ENCODE peak calls at places on chromosomes 6 and 20, in seven cellular contexts. One of them, this sample, is unnamed.

GRCh38 chr20:43917380-43917779 is 2.7 kb downstream of the TOX2 start:
- DNase-seq in cardiac muscle cell: no peak
- DNase-seq in body of pancreas: no peak
- DNase-seq in cardiac fibroblast: no peak
- DNase-seq in foreskin fibroblast: no peak
- DNase-seq in Peyer's patch: no peak
- DNase-seq in tibial nerve: no peak
- DNase-seq in this sample: no peak

GRCh38 chr6:82875573-82876185 is 190.0 kb downstream of the UBE3D start:
- DNase-seq in cardiac muscle cell: no peak
- DNase-seq in body of pancreas: no peak
- DNase-seq in cardiac fibroblast: peak
- DNase-seq in foreskin fibroblast: peak
- DNase-seq in Peyer's patch: no peak
- DNase-seq in tibial nerve: no peak
- DNase-seq in this sample: peak

GRCh38 chr6:155090166-155090565 is 95.1 kb downstream of the TIAM2 start:
- DNase-seq in cardiac muscle cell: no peak
- DNase-seq in body of pancreas: no peak
- DNase-seq in cardiac fibroblast: no peak
- DNase-seq in foreskin fibroblast: no peak
- DNase-seq in Peyer's patch: no peak
- DNase-seq in tibial nerve: no peak
- DNase-seq in this sample: no peak

GRCh38 chr6:170317718-170318117 is 11.2 kb downstream of the FAM120B start:
- DNase-seq in cardiac muscle cell: no peak
- DNase-seq in body of pancreas: no peak
- DNase-seq in cardiac fibroblast: no peak
- DNase-seq in foreskin fibroblast: no peak
- DNase-seq in Peyer's patch: no peak
- DNase-seq in tibial nerve: no peak
- DNase-seq in this sample: no peak

GRCh38 chr20:38728911-38729642 is 4.8 kb downstream of the SLC32A1 start:
- DNase-seq in cardiac muscle cell: no peak
- DNase-seq in body of pancreas: no peak
- DNase-seq in cardiac fibroblast: no peak
- DNase-seq in foreskin fibroblast: no peak
- DNase-seq in Peyer's patch: no peak
- DNase-seq in tibial nerve: no peak
- DNase-seq in this sample: no peak

GRCh38 chr6:55636406-55637102 is 57.6 kb upstream of the HMGCLL1 start:
- DNase-seq in cardiac muscle cell: no peak
- DNase-seq in body of pancreas: no peak
- DNase-seq in cardiac fibroblast: no peak
- DNase-seq in foreskin fibroblast: peak
- DNase-seq in Peyer's patch: no peak
- DNase-seq in tibial nerve: no peak
- DNase-seq in this sample: peak

GRCh38 chr6:102474041-102474807 is 1080.7 kb downstream of the GRIK2 start:
- DNase-seq in cardiac muscle cell: no peak
- DNase-seq in body of pancreas: no peak
- DNase-seq in cardiac fibroblast: no peak
- DNase-seq in foreskin fibroblast: no peak
- DNase-seq in Peyer's patch: no peak
- DNase-seq in tibial nerve: no peak
- DNase-seq in this sample: no peak

GRCh38 chr20:35539756-35540212 is 2.1 kb upstream of the ERGIC3 start:
- DNase-seq in cardiac muscle cell: peak
- DNase-seq in body of pancreas: peak
- DNase-seq in cardiac fibroblast: peak
- DNase-seq in foreskin fibroblast: no peak
- DNase-seq in Peyer's patch: peak
- DNase-seq in tibial nerve: no peak
- DNase-seq in this sample: no peak

GRCh38 chr6:133705071-133705470 is 183.8 kb upstream of the TCF21 start:
- DNase-seq in cardiac muscle cell: no peak
- DNase-seq in body of pancreas: no peak
- DNase-seq in cardiac fibroblast: peak
- DNase-seq in foreskin fibroblast: peak
- DNase-seq in Peyer's patch: no peak
- DNase-seq in tibial nerve: no peak
- DNase-seq in this sample: peak

GRCh38 chr6:115514656-115515055 is 546.0 kb downstream of the FRK start:
- DNase-seq in cardiac muscle cell: no peak
- DNase-seq in body of pancreas: no peak
- DNase-seq in cardiac fibroblast: peak
- DNase-seq in foreskin fibroblast: peak
- DNase-seq in Peyer's patch: no peak
- DNase-seq in tibial nerve: no peak
- DNase-seq in this sample: no peak

GRCh38 chr6:126307859-126308258 is 32.1 kb upstream of the CENPW start:
- DNase-seq in cardiac muscle cell: no peak
- DNase-seq in body of pancreas: no peak
- DNase-seq in cardiac fibroblast: peak
- DNase-seq in foreskin fibroblast: peak
- DNase-seq in Peyer's patch: no peak
- DNase-seq in tibial nerve: no peak
- DNase-seq in this sample: peak

GRCh38 chr20:41293269-41294037 is 24.1 kb downstream of the ZHX3 start:
- DNase-seq in cardiac muscle cell: no peak
- DNase-seq in body of pancreas: no peak
- DNase-seq in cardiac fibroblast: peak
- DNase-seq in foreskin fibroblast: peak
- DNase-seq in Peyer's patch: no peak
- DNase-seq in tibial nerve: peak
- DNase-seq in this sample: no peak

GRCh38 chr6:73854998-73855718 is 159.2 kb downstream of the CD109 start:
- DNase-seq in cardiac muscle cell: peak
- DNase-seq in body of pancreas: no peak
- DNase-seq in cardiac fibroblast: peak
- DNase-seq in foreskin fibroblast: peak
- DNase-seq in Peyer's patch: no peak
- DNase-seq in tibial nerve: no peak
- DNase-seq in this sample: peak

GRCh38 chr6:155221086-155221485 is 42.7 kb upstream of the CLDN20 start:
- DNase-seq in cardiac muscle cell: no peak
- DNase-seq in body of pancreas: no peak
- DNase-seq in cardiac fibroblast: no peak
- DNase-seq in foreskin fibroblast: no peak
- DNase-seq in Peyer's patch: no peak
- DNase-seq in tibial nerve: no peak
- DNase-seq in this sample: no peak

GRCh38 chr20:24911461-24911860 is 37.6 kb upstream of the CST7 start:
- DNase-seq in cardiac muscle cell: no peak
- DNase-seq in body of pancreas: no peak
- DNase-seq in cardiac fibroblast: no peak
- DNase-seq in foreskin fibroblast: no peak
- DNase-seq in Peyer's patch: no peak
- DNase-seq in tibial nerve: no peak
- DNase-seq in this sample: no peak

GRCh38 chr6:88855521-88856152 is 107.8 kb downstream of the RNGTT start:
- DNase-seq in cardiac muscle cell: no peak
- DNase-seq in body of pancreas: no peak
- DNase-seq in cardiac fibroblast: no peak
- DNase-seq in foreskin fibroblast: no peak
- DNase-seq in Peyer's patch: no peak
- DNase-seq in tibial nerve: no peak
- DNase-seq in this sample: no peak

GRCh38 chr6:29696147-29697129 is 15.5 kb upstream of the ZFP57 start:
- DNase-seq in cardiac muscle cell: peak
- DNase-seq in body of pancreas: no peak
- DNase-seq in cardiac fibroblast: peak
- DNase-seq in foreskin fibroblast: peak
- DNase-seq in Peyer's patch: no peak
- DNase-seq in tibial nerve: no peak
- DNase-seq in this sample: no peak

GRCh38 chr20:4081396-4081795 is 66.0 kb upstream of the RNF24 start:
- DNase-seq in cardiac muscle cell: no peak
- DNase-seq in body of pancreas: no peak
- DNase-seq in cardiac fibroblast: peak
- DNase-seq in foreskin fibroblast: no peak
- DNase-seq in Peyer's patch: no peak
- DNase-seq in tibial nerve: no peak
- DNase-seq in this sample: no peak

GRCh38 chr20:4074877-4075455 is 59.6 kb upstream of the RNF24 start:
- DNase-seq in cardiac muscle cell: no peak
- DNase-seq in body of pancreas: no peak
- DNase-seq in cardiac fibroblast: no peak
- DNase-seq in foreskin fibroblast: no peak
- DNase-seq in Peyer's patch: no peak
- DNase-seq in tibial nerve: no peak
- DNase-seq in this sample: no peak

GRCh38 chr20:4073852-4074741 is 58.7 kb upstream of the RNF24 start:
- DNase-seq in cardiac muscle cell: no peak
- DNase-seq in body of pancreas: no peak
- DNase-seq in cardiac fibroblast: no peak
- DNase-seq in foreskin fibroblast: no peak
- DNase-seq in Peyer's patch: no peak
- DNase-seq in tibial nerve: no peak
- DNase-seq in this sample: no peak

GRCh38 chr20:4076033-4076432 is 60.7 kb upstream of the RNF24 start:
- DNase-seq in cardiac muscle cell: no peak
- DNase-seq in body of pancreas: no peak
- DNase-seq in cardiac fibroblast: no peak
- DNase-seq in foreskin fibroblast: no peak
- DNase-seq in Peyer's patch: no peak
- DNase-seq in tibial nerve: no peak
- DNase-seq in this sample: no peak

DNA sequence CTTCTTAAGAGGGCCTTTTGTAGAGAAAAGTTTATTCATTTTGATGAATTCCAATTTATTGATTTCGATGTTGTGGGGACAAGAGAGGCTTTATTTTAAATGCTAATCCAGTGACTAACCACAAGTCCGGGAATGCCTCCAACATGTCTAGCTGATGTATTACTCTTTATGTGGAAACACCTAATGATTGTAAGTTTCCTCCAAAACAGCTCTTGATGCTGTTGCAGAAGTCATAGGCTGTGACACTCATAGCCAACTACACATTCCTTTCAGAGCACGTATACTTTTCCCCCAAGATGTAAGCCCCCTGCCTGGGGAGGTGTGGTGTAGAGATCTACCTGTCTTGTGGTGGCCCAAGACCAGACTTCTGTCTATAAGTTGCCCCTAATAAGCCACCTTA is 61.3 kb upstream of the RNF24 start:
- DNase-seq in cardiac muscle cell: no peak
- DNase-seq in body of pancreas: peak
- DNase-seq in cardiac fibroblast: peak
- DNase-seq in foreskin fibroblast: peak
- DNase-seq in Peyer's patch: no peak
- DNase-seq in tibial nerve: no peak
- DNase-seq in this sample: no peak
- H3K4me3 ChIP-seq in cardiac muscle cell: no peak
- H3K4me3 ChIP-seq in body of pancreas: no peak
- H3K4me3 ChIP-seq in cardiac fibroblast: no peak
- H3K4me3 ChIP-seq in foreskin fibroblast: no peak
- H3K4me3 ChIP-seq in Peyer's patch: no peak
- H3K4me3 ChIP-seq in tibial nerve: no peak
- H3K4me3 ChIP-seq in this sample: no peak

GRCh38 chr6:84050408-84050807 is 16.8 kb downstream of the MRAP2 start:
- DNase-seq in cardiac muscle cell: no peak
- DNase-seq in body of pancreas: no peak
- DNase-seq in cardiac fibroblast: no peak
- DNase-seq in foreskin fibroblast: no peak
- DNase-seq in Peyer's patch: no peak
- DNase-seq in tibial nerve: no peak
- DNase-seq in this sample: no peak

GRCh38 chr6:84052204-84052882 is 18.8 kb downstream of the MRAP2 start:
- DNase-seq in cardiac muscle cell: peak
- DNase-seq in body of pancreas: peak
- DNase-seq in cardiac fibroblast: peak
- DNase-seq in foreskin fibroblast: peak
- DNase-seq in Peyer's patch: no peak
- DNase-seq in tibial nerve: peak
- DNase-seq in this sample: peak

GRCh38 chr6:84055646-84056045 is 22.1 kb downstream of the MRAP2 start:
- DNase-seq in cardiac muscle cell: no peak
- DNase-seq in body of pancreas: no peak
- DNase-seq in cardiac fibroblast: no peak
- DNase-seq in foreskin fibroblast: no peak
- DNase-seq in Peyer's patch: no peak
- DNase-seq in tibial nerve: no peak
- DNase-seq in this sample: no peak

GRCh38 chr6:84048588-84048987 is 15.0 kb downstream of the MRAP2 start:
- DNase-seq in cardiac muscle cell: no peak
- DNase-seq in body of pancreas: no peak
- DNase-seq in cardiac fibroblast: no peak
- DNase-seq in foreskin fibroblast: no peak
- DNase-seq in Peyer's patch: no peak
- DNase-seq in tibial nerve: no peak
- DNase-seq in this sample: no peak

DNA sequence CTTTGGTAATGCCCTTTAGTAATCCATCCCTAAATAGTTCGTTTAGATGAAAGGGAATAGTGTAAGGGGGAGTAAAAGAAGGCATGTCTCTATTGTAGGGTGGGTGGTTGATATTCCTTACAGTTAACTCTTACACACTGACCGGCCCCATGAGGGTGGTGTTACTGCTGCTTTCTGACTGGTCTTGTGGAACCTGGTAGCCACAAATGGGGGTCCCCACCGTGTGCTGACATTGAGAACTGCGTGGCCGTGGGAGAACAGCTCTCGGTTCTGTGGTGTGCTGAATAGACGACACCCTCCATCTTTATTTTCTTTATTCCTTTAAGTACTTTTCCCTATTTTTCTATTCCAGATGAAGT is 19.3 kb downstream of the MRAP2 start:
- DNase-seq in cardiac muscle cell: no peak
- DNase-seq in body of pancreas: no peak
- DNase-seq in cardiac fibroblast: no peak
- DNase-seq in foreskin fibroblast: no peak
- DNase-seq in Peyer's patch: no peak
- DNase-seq in tibial nerve: no peak
- DNase-seq in this sample: no peak
- H3K4me3 ChIP-seq in cardiac muscle cell: peak
- H3K4me3 ChIP-seq in body of pancreas: no peak
- H3K4me3 ChIP-seq in cardiac fibroblast: no peak
- H3K4me3 ChIP-seq in foreskin fibroblast: no peak
- H3K4me3 ChIP-seq in Peyer's patch: no peak
- H3K4me3 ChIP-seq in tibial nerve: no peak
- H3K4me3 ChIP-seq in this sample: no peak

GRCh38 chr6:52515219-52515960 is 61.5 kb downstream of the TRAM2 start:
- DNase-seq in cardiac muscle cell: no peak
- DNase-seq in body of pancreas: no peak
- DNase-seq in cardiac fibroblast: no peak
- DNase-seq in foreskin fibroblast: no peak
- DNase-seq in Peyer's patch: no peak
- DNase-seq in tibial nerve: no peak
- DNase-seq in this sample: no peak
- H3K4me3 ChIP-seq in cardiac muscle cell: no peak
- H3K4me3 ChIP-seq in body of pancreas: no peak
- H3K4me3 ChIP-seq in cardiac fibroblast: no peak
- H3K4me3 ChIP-seq in foreskin fibroblast: no peak
- H3K4me3 ChIP-seq in Peyer's patch: no peak
- H3K4me3 ChIP-seq in tibial nerve: no peak
- H3K4me3 ChIP-seq in this sample: no peak

DNA sequence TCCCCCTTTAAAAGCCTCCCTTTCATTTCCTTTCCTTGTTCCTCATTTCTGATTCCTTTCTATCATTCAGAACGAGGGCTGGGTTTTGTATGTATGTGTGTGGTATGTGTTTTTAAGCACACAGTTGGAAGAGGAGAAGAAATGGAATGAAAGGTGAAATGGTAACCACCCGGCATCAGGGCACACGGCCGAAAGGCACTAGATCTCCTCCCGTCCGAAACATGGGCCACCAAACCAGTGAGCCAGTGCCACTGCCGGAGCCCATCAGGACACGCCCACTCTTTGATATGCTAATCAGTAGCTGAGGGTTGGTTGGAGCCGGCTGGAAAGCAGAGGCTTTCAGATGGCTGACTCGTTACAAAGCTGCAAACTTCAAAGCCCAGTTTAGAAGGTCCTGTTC is 228.6 kb upstream of the JARID2 start:
- DNase-seq in cardiac muscle cell: peak
- DNase-seq in body of pancreas: no peak
- DNase-seq in cardiac fibroblast: no peak
- DNase-seq in foreskin fibroblast: peak
- DNase-seq in Peyer's patch: no peak
- DNase-seq in tibial nerve: no peak
- DNase-seq in this sample: no peak
- H3K4me3 ChIP-seq in cardiac muscle cell: no peak
- H3K4me3 ChIP-seq in body of pancreas: no peak
- H3K4me3 ChIP-seq in cardiac fibroblast: no peak
- H3K4me3 ChIP-seq in foreskin fibroblast: no peak
- H3K4me3 ChIP-seq in Peyer's patch: no peak
- H3K4me3 ChIP-seq in tibial nerve: no peak
- H3K4me3 ChIP-seq in this sample: no peak

This sample was measured in AG04450.